ENCODE peak calls at places on chromosomes 4 and X, in eight cellular contexts. A is activated CD4-positive, alpha-beta T cell treated with anti-CD3 and anti-CD28 coated beads for 48 hours; O is BJ; T is NCI-H524; S is RKO; Z is EL; L is SW 1271; W is stomach. G is an unnamed sample.
A peak's percentile ranks its signal among the peaks of the same experiment; 100 is the strongest.

GRCh38 chr4:141388483-141388882 is 167.8 kb downstream of the ZNF330 start:
- DNase-seq in A (no peak), O (peak; percentile 80), T (no peak), S (no peak), Z (peak; percentile 80), L (no peak), W (no peak), G (no peak)

GRCh38 chr4:26861434-26862186 is 969 bp downstream of the STIM2 start:
- DNase-seq in A (peak; percentile 81), O (no peak), T (peak; percentile 90), S (peak; percentile 65), Z (peak; percentile 77), L (no peak), W (peak; percentile 76), G (peak; percentile 71)

GRCh38 chr4:76748649-76749048 is 149.3 kb downstream of the SOWAHB start:
- DNase-seq in A (peak; percentile 31), O (no peak), T (peak; percentile 44), S (peak; percentile 66), Z (peak; percentile 32), L (no peak), W (peak; percentile 57), G (peak; percentile 26)

GRCh38 chrX:10900585-10901289 is 210.4 kb upstream of the HCCS start:
- DNase-seq in A (no peak), O (no peak), T (no peak), S (no peak), Z (peak; percentile 62), L (no peak), W (no peak), G (no peak)

GRCh38 chr4:122341906-122342305 is 36.9 kb upstream of the ADAD1 start:
- DNase-seq in A (no peak), O (peak; percentile 50), T (no peak), S (peak; percentile 22), Z (peak; percentile 71), L (no peak), W (no peak), G (no peak)

GRCh38 chrX:109347618-109348017 is 134.3 kb downstream of the GUCY2F start:
- DNase-seq in A (no peak), O (no peak), T (no peak), S (peak; percentile 11), Z (peak; percentile 52), L (no peak), W (no peak), G (no peak)

GRCh38 chrX:124862304-124862703 is 457.4 kb upstream of the TEX13C start:
- DNase-seq in A (no peak), O (no peak), T (no peak), S (no peak), Z (no peak), L (no peak), W (no peak), G (peak; percentile 1)

GRCh38 chr4:143581331-143581961 is 67.9 kb downstream of the SMARCA5 start:
- DNase-seq in A (no peak), O (no peak), T (peak; percentile 1), S (no peak), Z (no peak), L (no peak), W (no peak), G (peak; percentile 4)

GRCh38 chrX:15790766-15791380 is 589 bp downstream of the ZRSR2 start:
- DNase-seq in A (no peak), O (no peak), T (no peak), S (peak; percentile 24), Z (no peak), L (no peak), W (peak; percentile 26), G (no peak)

GRCh38 chr4:44738615-44739014 is 12.3 kb upstream of the GNPDA2 start:
- DNase-seq in A (no peak), O (no peak), T (peak; percentile 35), S (peak; percentile 61), Z (no peak), L (no peak), W (no peak), G (no peak)

GRCh38 chr4:2515835-2516550 is 20.5 kb upstream of the FAM193A start:
- DNase-seq in A (no peak), O (no peak), T (no peak), S (no peak), Z (no peak), L (no peak), W (peak; percentile 79), G (no peak)

GRCh38 chrX:102840871-102841705 is 96.0 kb upstream of the RAB40AL start:
- DNase-seq in A (no peak), O (no peak), T (no peak), S (peak; percentile 79), Z (peak; percentile 27), L (no peak), W (no peak), G (peak; percentile 56)